ENCODE peak calls at places on chromosomes 7 and 10, in five cellular contexts. B, J, F, V and S are unnamed samples.

GRCh38 chr10:99695761-99696160 is 36.2 kb downstream of the COX15 start:
- DNase-seq in J (no peak), V (no peak), B (no peak), F (no peak), S (peak; percentile 10)

GRCh38 chr10:13868528-13869294 is 281.9 kb downstream of the PRPF18 start:
- DNase-seq in F (no peak), V (no peak), B (no peak), J (no peak), S (no peak)

GRCh38 chr10:69943292-69943820 is 109.3 kb upstream of the MACROH2A2 start:
- DNase-seq in B (no peak), V (no peak), F (no peak), J (no peak), S (no peak)

GRCh38 chr10:79125092-79125491 is 56.3 kb downstream of the ZMIZ1 start:
- DNase-seq in B (no peak), V (no peak), J (no peak), F (no peak), S (no peak)

GRCh38 chr10:76007206-76007605 is 575.8 kb downstream of the LRMDA start:
- DNase-seq in B (no peak), J (no peak), V (no peak), F (peak; percentile 39), S (no peak)

GRCh38 chr7:5421626-5422323 is 1.9 kb downstream of the TNRC18 start:
- DNase-seq in B (no peak), J (peak; percentile 87), V (no peak), F (no peak), S (no peak)

GRCh38 chr7:134449596-134450194 is 9.2 kb downstream of the AKR1B1 start:
- DNase-seq in B (no peak), J (peak; percentile 6), V (no peak), F (no peak), S (no peak)

GRCh38 chr7:89914673-89915072 is 239.6 kb upstream of the STEAP1 start:
- DNase-seq in F (no peak), B (no peak), V (no peak), J (no peak), S (no peak)

GRCh38 chr7:95264225-95264927 is 60.0 kb downstream of the PON1 start:
- DNase-seq in J (no peak), F (no peak), B (no peak), V (no peak), S (no peak)

GRCh38 chr7:74087791-74088453 is 4.3 kb downstream of the LIMK1 start:
- DNase-seq in F (no peak), B (no peak), V (no peak), J (no peak), S (peak; percentile 52)

GRCh38 chr7:45163692-45164052 is 6.1 kb downstream of the RAMP3 start:
- DNase-seq in V (no peak), J (no peak), B (no peak), F (no peak), S (no peak)

GRCh38 chr7:978416-979091 is 3.2 kb upstream of the COX19 start:
- DNase-seq in V (no peak), F (no peak), J (no peak), B (no peak), S (no peak)

GRCh38 chr10:75208177-75208576 is 2.4 kb upstream of the VDAC2 start:
- DNase-seq in B (no peak), V (no peak), J (peak; percentile 78), F (no peak), S (peak; percentile 86)

GRCh38 chr7:131586259-131586658 is 29.8 kb upstream of the PODXL start:
- DNase-seq in B (no peak), V (no peak), J (no peak), F (no peak), S (peak; percentile 20)

GRCh38 chr7:148021507-148022045 is 569.0 kb upstream of the C7orf33 start:
- DNase-seq in F (no peak), B (peak; percentile 45), V (no peak), J (no peak), S (no peak)

GRCh38 chr7:73921623-73922528 is 60.9 kb downstream of the TMEM270 start:
- DNase-seq in V (no peak), J (no peak), B (no peak), F (no peak), S (no peak)

GRCh38 chr7:38502848-38503247 is 128.3 kb downstream of the AMPH start:
- DNase-seq in B (no peak), J (no peak), V (no peak), F (no peak), S (no peak)
- H2BK12ac ChIP-seq in B (no peak overlapping the region), J (no peak overlapping the region), V (peak overlapping the region; percentile 4), F (no peak overlapping the region), S (no peak overlapping the region)

GRCh38 chr10:127977368-127978009 is 70.6 kb downstream of the PTPRE start:
- DNase-seq in B (peak; percentile 29), V (no peak), J (peak; percentile 97), F (no peak), S (peak; percentile 61)
- H3K27ac ChIP-seq in B (no peak overlapping the region), V (no peak overlapping the region), J (no peak overlapping the region), F (no peak overlapping the region), S (no peak overlapping the region)

GRCh38 chr7:39951943-39952194 is 1.8 kb downstream of the CDK13 start:
- DNase-seq in J (no peak), F (no peak), B (no peak), V (no peak), S (no peak)
- H4K91ac ChIP-seq in J (peak overlapping the region; percentile 44), F (no peak overlapping the region), B (no peak overlapping the region), V (no peak overlapping the region), S (peak overlapping the region; percentile 88)

GRCh38 chr7:127332884-127333283 is 59.6 kb downstream of the ZNF800 start:
- DNase-seq in B (no peak), V (no peak), J (no peak), F (no peak), S (no peak)
- H2BK12ac ChIP-seq in B (no peak overlapping the region), V (no peak overlapping the region), J (no peak overlapping the region), F (no peak overlapping the region), S (no peak overlapping the region)

DNA sequence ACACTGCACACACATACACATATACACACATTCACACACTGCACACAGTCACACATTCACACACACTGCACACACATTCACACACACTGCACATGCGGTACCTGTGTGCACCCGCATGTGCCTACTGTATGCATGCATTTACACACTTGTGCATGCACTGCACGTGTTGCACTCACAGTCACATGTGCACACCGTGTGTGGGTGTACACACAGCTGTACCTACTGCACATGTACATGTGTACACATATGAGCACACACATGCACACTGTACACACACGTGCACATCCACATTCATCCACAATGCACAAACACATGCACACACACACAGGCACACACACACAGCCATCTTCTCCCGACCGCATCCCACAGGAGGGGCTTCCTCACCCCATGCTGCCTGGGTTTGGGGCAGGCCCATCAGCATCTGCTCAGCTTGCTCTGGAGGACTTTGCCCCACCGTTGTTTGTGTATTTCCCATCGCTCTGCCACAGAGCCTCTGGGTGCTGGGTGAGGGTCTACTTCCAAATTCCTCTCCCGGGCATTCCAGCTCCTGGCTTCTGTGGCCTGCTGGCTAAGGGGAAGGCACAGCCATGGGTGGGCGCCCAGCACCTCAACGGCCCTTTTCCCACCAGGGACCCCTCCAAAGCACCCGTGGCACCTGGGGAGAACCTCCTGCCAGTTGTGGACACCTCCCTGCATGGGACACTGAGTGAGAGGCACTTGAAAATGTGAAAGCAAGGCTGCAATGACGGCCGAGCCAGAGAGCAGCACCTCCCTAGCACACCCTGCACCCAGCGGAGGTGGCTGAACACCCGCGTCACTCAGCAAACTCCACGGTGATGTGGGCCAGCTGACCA is 324.3 kb downstream of the PTPRN2 start:
- DNase-seq in V (no peak), B (no peak), J (no peak), F (no peak), S (no peak)
- H3K27ac ChIP-seq in V (no peak overlapping the region), B (no peak overlapping the region), J (no peak overlapping the region), F (no peak overlapping the region), S (no peak overlapping the region)

DNA sequence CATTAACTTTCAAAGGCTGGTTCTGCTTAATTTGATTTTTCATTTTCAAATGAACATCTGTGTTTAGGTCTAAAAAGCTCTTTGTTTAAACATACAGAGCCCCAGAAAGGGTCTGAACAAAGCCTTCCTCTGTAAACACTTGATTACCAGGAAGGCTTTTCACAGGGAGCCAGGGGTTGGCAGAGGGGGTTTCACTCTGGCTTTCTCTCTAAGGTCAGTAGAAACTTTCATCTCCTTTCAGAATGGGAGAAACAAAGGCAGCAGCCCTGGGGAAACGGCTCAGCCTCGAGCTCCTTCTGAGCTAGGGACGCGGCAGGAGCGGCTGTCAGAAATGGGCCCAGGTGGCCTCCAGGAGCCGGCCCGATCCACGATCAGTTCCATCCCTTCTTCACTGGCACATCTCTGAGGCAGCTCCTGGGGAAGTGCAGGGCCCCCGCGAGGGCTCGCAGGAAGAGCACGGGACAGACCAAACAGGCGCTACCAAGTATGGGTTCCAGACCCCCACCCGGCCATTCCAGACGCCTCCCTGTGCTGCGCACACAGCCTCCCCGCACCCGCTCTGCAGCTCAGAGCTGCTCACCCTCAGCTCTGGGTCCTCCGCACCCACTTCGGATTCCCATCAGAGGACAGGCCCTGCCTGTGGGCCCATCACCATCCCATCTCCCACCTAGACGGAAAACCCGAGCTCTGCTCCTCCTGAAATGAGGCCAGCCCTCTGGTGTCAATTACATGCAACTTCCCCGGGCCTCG is 124.1 kb downstream of the MAD1L1 start:
- DNase-seq in J (no peak), V (no peak), F (peak; percentile 57), B (no peak), S (no peak)
- H4K91ac ChIP-seq in J (no peak overlapping the region), V (no peak overlapping the region), F (peak overlapping the region; percentile 54), B (no peak overlapping the region), S (no peak overlapping the region)